ENCODE peak calls at places on chromosome 5, in five cellular contexts. Z is astrocyte, D is heart left ventricle, M is BJ, E is fibroblast of lung. L is an unnamed sample.

GRCh38 chr5:61254969-61255555 is 77.0 kb upstream of the ZSWIM6 start:
- DNase-seq in Z (no peak), D (no peak), M (no peak), E (no peak), L (no peak)

GRCh38 chr5:8340739-8341344 is 471.9 kb downstream of the MTRR start:
- DNase-seq in Z (no peak), M (no peak), D (no peak), E (peak; percentile 49), L (peak; percentile 11)

GRCh38 chr5:78430816-78431215 is 70.4 kb downstream of the SCAMP1 start:
- DNase-seq in M (no peak), D (no peak), E (peak; percentile 8), Z (no peak), L (peak; percentile 12)

GRCh38 chr5:135225856-135226560 is 173.0 kb downstream of the MACROH2A1 start:
- DNase-seq in Z (no peak), M (no peak), D (no peak), E (no peak), L (no peak)

GRCh38 chr5:78730300-78731094 is 81.9 kb upstream of the LHFPL2 start:
- DNase-seq in E (no peak), D (no peak), Z (no peak), M (no peak), L (no peak)

GRCh38 chr5:181133610-181134231 is 2.8 kb upstream of the OR2V1 start:
- DNase-seq in M (no peak), D (peak; percentile 62), Z (peak; percentile 41), E (peak; percentile 86), L (peak; percentile 70)

GRCh38 chr5:43193952-43194321 is 1.9 kb downstream of the NIM1K start:
- DNase-seq in Z (no peak), D (no peak), E (no peak), M (no peak), L (no peak)

GRCh38 chr5:109454726-109455505 is 45.1 kb upstream of the PJA2 start:
- DNase-seq in Z (peak; percentile 78), D (no peak), E (peak; percentile 38), M (no peak), L (peak; percentile 82)

GRCh38 chr5:131997727-131998117 is 13.7 kb downstream of the ACSL6 start:
- DNase-seq in M (no peak), E (no peak), Z (no peak), D (no peak), L (no peak)

GRCh38 chr5:147939431-147940114 is 33.2 kb upstream of the C5orf46 start:
- DNase-seq in Z (no peak), M (no peak), E (no peak), D (no peak), L (no peak)

GRCh38 chr5:32126691-32127090 is 47.4 kb downstream of the GOLPH3 start:
- DNase-seq in D (no peak), E (peak; percentile 42), Z (no peak), M (no peak), L (no peak)

GRCh38 chr5:151150484-151151262 is 6.9 kb downstream of the ANXA6 start:
- DNase-seq in Z (no peak), D (no peak), M (no peak), E (peak; percentile 74), L (peak; percentile 60)

GRCh38 chr5:16701134-16702094 is 84.6 kb upstream of the RETREG1 start:
- DNase-seq in Z (no peak), M (no peak), D (no peak), E (no peak), L (no peak)

GRCh38 chr5:56668996-56669395 is 146.4 kb upstream of the MAP3K1 start:
- DNase-seq in Z (no peak), E (no peak), D (no peak), M (no peak), L (no peak)

GRCh38 chr5:45101146-45101545 is 292.4 kb downstream of the MRPS30 start:
- DNase-seq in Z (no peak), M (no peak), E (no peak), D (no peak), L (no peak)

GRCh38 chr5:38697013-38697412 is 140.6 kb upstream of the LIFR start:
- DNase-seq in M (peak; percentile 5), E (no peak), Z (peak; percentile 42), D (no peak), L (peak; percentile 58)

GRCh38 chr5:137395011-137395755 is 103.9 kb downstream of the SPOCK1 start:
- DNase-seq in E (no peak), D (no peak), M (peak; percentile 23), Z (peak; percentile 78), L (peak; percentile 60)

GRCh38 chr5:154813736-154814135 is 36.7 kb downstream of the FAXDC2 start:
- DNase-seq in M (no peak), E (no peak), D (no peak), Z (no peak), L (no peak)

GRCh38 chr5:31393126-31393525 is 138.8 kb downstream of the DROSHA start:
- DNase-seq in D (no peak), M (no peak), Z (no peak), E (no peak), L (no peak)

GRCh38 chr5:32100230-32100629 is 73.9 kb downstream of the GOLPH3 start:
- DNase-seq in Z (no peak), M (no peak), D (no peak), E (no peak), L (peak; percentile 48)

GRCh38 chr5:6843821-6844220 is 130.6 kb downstream of the TENT4A start:
- DNase-seq in E (no peak), M (no peak), Z (no peak), D (no peak), L (no peak)

GRCh38 chr5:154714271-154714986 is 40.7 kb upstream of the LARP1 start:
- DNase-seq in E (peak; percentile 29), Z (peak; percentile 37), M (no peak), D (no peak), L (peak; percentile 44)

GRCh38 chr5:145680744-145681143 is 154.4 kb downstream of the PRELID2 start:
- DNase-seq in M (no peak), E (no peak), Z (no peak), D (peak; percentile 15), L (no peak)
- TF ChIP-seq CTCF in M (no peak), E (no peak), Z (no peak), D (no peak), L (no peak)

GRCh38 chr5:172877496-172878260 is 43.6 kb downstream of the ERGIC1 start:
- DNase-seq in E (no peak), Z (no peak), M (no peak), D (no peak), L (no peak)

GRCh38 chr5:172881691-172882370 is 47.8 kb downstream of the ERGIC1 start:
- DNase-seq in M (no peak), D (no peak), Z (peak; percentile 82), E (peak; percentile 64), L (peak; percentile 56)

GRCh38 chr5:172878585-172879433 is 44.8 kb downstream of the ERGIC1 start:
- DNase-seq in D (no peak), M (no peak), Z (peak; percentile 86), E (no peak), L (peak; percentile 70)

GRCh38 chr5:172875372-172876279 is 41.6 kb downstream of the ERGIC1 start:
- DNase-seq in Z (peak; percentile 45), E (no peak), M (no peak), D (no peak), L (no peak)

GRCh38 chr5:172879434-172879828 is 45.4 kb downstream of the ERGIC1 start:
- DNase-seq in D (no peak), Z (no peak), M (no peak), E (no peak), L (no peak)
- H3K4me3 ChIP-seq in D (no peak overlapping the region), Z (peak overlapping the region; percentile 31), M (no peak overlapping the region), E (no peak overlapping the region), L (peak overlapping the region; percentile 47)

GRCh38 chr5:11619339-11620028 is 284.8 kb downstream of the CTNND2 start:
- DNase-seq in M (no peak), Z (peak; percentile 32), D (no peak), E (no peak), L (no peak)
- TF ChIP-seq CTCF in M (no peak), Z (peak; percentile 42), D (peak; percentile 38), E (no peak), L (no peak)

GRCh38 chr5:88145603-88146467 is 122.8 kb downstream of the TMEM161B start:
- DNase-seq in D (no peak), M (no peak), E (peak; percentile 9), Z (peak; percentile 30), L (no peak)
- H3K4me3 ChIP-seq in D (no peak overlapping the region), M (no peak overlapping the region), E (peak overlapping the region; percentile 8), Z (peak overlapping the region; percentile 52), L (peak overlapping the region; percentile 30)

GRCh38 chr5:5271606-5272321 is 131.6 kb downstream of the ADAMTS16 start:
- DNase-seq in E (no peak), D (no peak), Z (peak; percentile 89), M (no peak), L (peak; percentile 3)
- TF ChIP-seq CTCF in E (no peak), D (no peak), Z (no peak), M (no peak), L (no peak)

DNA sequence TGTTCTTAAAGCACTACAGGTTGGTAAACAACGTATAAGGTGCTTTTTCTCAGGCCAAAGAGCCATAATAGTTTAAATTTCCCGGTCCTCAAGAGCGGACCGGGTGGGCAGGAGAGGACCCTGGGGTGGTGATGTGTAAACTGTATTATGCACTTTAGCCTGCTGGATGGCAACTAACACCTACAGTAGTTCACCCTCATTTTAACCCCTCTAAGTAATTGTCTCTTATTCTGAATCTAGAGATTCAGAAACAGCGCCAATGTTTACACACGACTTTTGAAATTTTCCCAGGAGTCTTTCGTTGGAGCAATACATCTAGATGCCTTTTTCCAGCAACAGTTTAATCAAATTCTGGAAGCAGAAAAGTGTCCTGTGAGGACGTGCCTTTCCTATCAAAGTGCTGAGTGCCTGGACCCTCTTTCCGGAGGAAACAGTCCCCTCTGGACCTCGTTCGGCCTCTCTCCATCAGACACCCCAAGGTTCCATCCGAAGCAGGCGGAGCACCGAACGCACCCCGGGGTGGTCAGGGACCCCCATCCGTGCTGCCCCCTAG is 676 bp upstream of the OCLN start:
- DNase-seq in E (no peak), M (no peak), D (no peak), Z (no peak), L (no peak)
- H3K4me3 ChIP-seq in E (peak overlapping the region; percentile 60), M (peak overlapping the region; percentile 50), D (peak overlapping the region; percentile 58), Z (peak overlapping the region; percentile 66), L (peak overlapping the region; percentile 56)

GRCh38 chr5:75666801-75667200 is 50.4 kb downstream of the POC5 start:
- DNase-seq in M (no peak), D (no peak), Z (no peak), E (no peak), L (no peak)
- TF ChIP-seq CTCF in M (no peak), D (no peak), Z (no peak), E (no peak), L (no peak)

GRCh38 chr5:174752121-174752520 is 27.7 kb downstream of the MSX2 start:
- DNase-seq in M (no peak), E (no peak), D (no peak), Z (no peak), L (no peak)
- H3K4me3 ChIP-seq in M (no peak overlapping the region), E (no peak overlapping the region), D (no peak overlapping the region), Z (peak overlapping the region; percentile 65), L (no peak overlapping the region)

DNA sequence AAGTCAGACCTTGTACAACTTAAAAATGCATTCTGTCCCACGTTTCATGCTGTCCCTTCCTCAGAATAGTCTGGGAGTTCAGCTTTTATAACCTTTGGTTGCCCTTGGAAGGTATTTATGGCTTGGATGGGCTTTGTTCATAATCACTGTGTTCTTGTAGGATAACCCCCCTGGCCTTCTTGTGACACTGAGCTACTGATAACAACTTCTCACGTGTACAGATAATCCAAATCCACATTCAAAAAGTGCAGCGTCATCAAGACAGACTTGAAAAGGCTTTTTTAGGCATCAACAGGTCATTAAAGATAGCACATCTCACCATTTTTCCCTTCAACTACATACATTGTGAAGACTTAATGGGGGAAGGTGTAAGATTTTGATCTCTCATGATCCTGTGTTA is 42.0 kb downstream of the SLC1A3 start:
- DNase-seq in M (no peak), D (no peak), Z (no peak), E (no peak), L (no peak)
- TF ChIP-seq CTCF in M (no peak), D (no peak), Z (no peak), E (no peak), L (no peak)

L was measured in AG10803.